ENCODE peak calls at places on chromosomes 5 and 9, in seven cellular contexts. Z, E, V, T, D, B and C are unnamed samples. For H3K4me1, the result is how much of the 10 kb centered on the place peaks cover.

GRCh38 chr5:113050606-113051391 is 74.2 kb downstream of the DCP2 start:
- DNase-seq in Z (no peak), E (peak), V (no peak), T (no peak), D (no peak), B (no peak), C (no peak)

GRCh38 chr5:60649288-60649917 is 50.6 kb downstream of the DEPDC1B start:
- DNase-seq in Z (peak), E (no peak), V (no peak), T (no peak), D (peak), B (no peak), C (no peak)

GRCh38 chr5:31361234-31361633 is 167.7 kb downstream of the CDH6 start:
- DNase-seq in Z (peak), E (no peak), V (no peak), T (peak), D (no peak), B (no peak), C (no peak)

GRCh38 chr5:14041528-14042184 is 97.2 kb upstream of the DNAH5 start:
- DNase-seq in Z (no peak), E (no peak), V (no peak), T (no peak), D (no peak), B (no peak), C (no peak)

GRCh38 chr9:104903609-104904008 is 24.3 kb downstream of the ABCA1 start:
- DNase-seq in Z (no peak), E (no peak), V (no peak), T (no peak), D (no peak), B (no peak), C (no peak)

GRCh38 chr5:73118331-73119011 is 1.9 kb upstream of the TMEM171 start:
- DNase-seq in Z (peak), E (no peak), V (no peak), T (no peak), D (no peak), B (no peak), C (peak)

GRCh38 chr5:140298183-140298601 is 4.7 kb downstream of the PFDN1 start:
- DNase-seq in Z (no peak), E (no peak), V (no peak), T (no peak), D (no peak), B (no peak), C (no peak)

GRCh38 chr5:6711409-6712135 is 1.7 kb upstream of the TENT4A start:
- DNase-seq in Z (no peak), E (no peak), V (no peak), T (no peak), D (no peak), B (no peak), C (no peak)

GRCh38 chr5:143456952-143457547 is 53.6 kb upstream of the NR3C1 start:
- DNase-seq in Z (no peak), E (peak), V (no peak), T (no peak), D (no peak), B (no peak), C (no peak)

GRCh38 chr5:27702339-27702820 is 664.0 kb upstream of the CDH9 start:
- DNase-seq in Z (no peak), E (no peak), V (no peak), T (no peak), D (no peak), B (no peak), C (no peak)

GRCh38 chr5:141121563-141121962 is at the start of gene PCDHB4:
- DNase-seq in Z (peak), E (peak), V (no peak), T (no peak), D (no peak), B (no peak), C (no peak)

GRCh38 chr9:136944094-136944518 is 432 bp downstream of the FBXW5 start:
- DNase-seq in Z (peak), E (no peak), V (no peak), T (peak), D (no peak), B (no peak), C (no peak)

GRCh38 chr9:120924698-120925534 is 1.7 kb downstream of the TRAF1 start:
- DNase-seq in Z (no peak), E (no peak), V (no peak), T (peak), D (no peak), B (no peak), C (no peak)

GRCh38 chr5:35908814-35909213 is 29.6 kb downstream of the CAPSL start:
- DNase-seq in Z (peak), E (no peak), V (no peak), T (no peak), D (no peak), B (no peak), C (no peak)

GRCh38 chr9:35748239-35748857 is 680 bp downstream of the GBA2 start:
- DNase-seq in Z (no peak), E (no peak), V (no peak), T (no peak), D (no peak), B (no peak), C (no peak)

GRCh38 chr9:91033802-91034201 is 232.2 kb downstream of the SYK start:
- DNase-seq in Z (no peak), E (no peak), V (no peak), T (no peak), D (no peak), B (peak), C (peak)

GRCh38 chr9:136122425-136123383 is 4.0 kb upstream of the TMEM250 start:
- DNase-seq in Z (peak), E (peak), V (no peak), T (peak), D (no peak), B (peak), C (peak)

GRCh38 chr9:14315754-14316573 is 2.0 kb upstream of the NFIB start:
- DNase-seq in Z (peak), E (no peak), V (no peak), T (no peak), D (no peak), B (peak), C (peak)

GRCh38 chr9:134544388-134545212 is 97.0 kb upstream of the COL5A1 start:
- DNase-seq in Z (no peak), E (peak), V (peak), T (peak), D (no peak), B (no peak), C (no peak)

GRCh38 chr5:115511632-115512031 is 32.9 kb downstream of the FEM1C start:
- DNase-seq in Z (no peak), E (no peak), V (no peak), T (no peak), D (no peak), B (no peak), C (no peak)

GRCh38 chr9:111975709-111976108 is 79.1 kb downstream of the UGCG start:
- DNase-seq in Z (no peak), E (no peak), V (peak), T (no peak), D (peak), B (no peak), C (peak)

GRCh38 chr5:159825551-159826051 is 90.7 kb upstream of the ADRA1B start:
- DNase-seq in Z (no peak), E (no peak), V (no peak), T (no peak), D (peak), B (no peak), C (peak)

GRCh38 chr5:111513175-111513520 is 813 bp upstream of the STARD4 start:
- DNase-seq in Z (peak), E (no peak), V (no peak), T (no peak), D (no peak), B (no peak), C (no peak)

GRCh38 chr5:54722846-54723433 is 205.4 kb downstream of the SNX18 start:
- DNase-seq in Z (no peak), E (no peak), V (no peak), T (no peak), D (no peak), B (no peak), C (no peak)

GRCh38 chr5:136087961-136088871 is 44.4 kb upstream of the SMAD5 start:
- DNase-seq in Z (no peak), E (no peak), V (no peak), T (peak), D (no peak), B (peak), C (peak)

GRCh38 chr9:38284768-38285080 is 107.8 kb upstream of the ALDH1B1 start:
- DNase-seq in Z (peak), E (no peak), V (no peak), T (no peak), D (no peak), B (no peak), C (no peak)

GRCh38 chr9:134328341-134328840 is 2.1 kb downstream of the RXRA start:
- DNase-seq in Z (no peak), E (no peak), V (no peak), T (no peak), D (no peak), B (no peak), C (peak)

GRCh38 chr5:175343292-175343691 is 100.7 kb downstream of the DRD1 start:
- DNase-seq in Z (no peak), E (no peak), V (no peak), T (no peak), D (no peak), B (no peak), C (no peak)

GRCh38 chr5:175340180-175340579 is 103.8 kb downstream of the DRD1 start:
- DNase-seq in Z (no peak), E (no peak), V (no peak), T (no peak), D (no peak), B (no peak), C (no peak)

GRCh38 chr5:175347027-175347426 is 97.0 kb downstream of the DRD1 start:
- DNase-seq in Z (no peak), E (no peak), V (no peak), T (no peak), D (no peak), B (no peak), C (no peak)

GRCh38 chr5:175347931-175348330 is 96.1 kb downstream of the DRD1 start:
- DNase-seq in Z (no peak), E (no peak), V (no peak), T (no peak), D (no peak), B (no peak), C (no peak)

DNA sequence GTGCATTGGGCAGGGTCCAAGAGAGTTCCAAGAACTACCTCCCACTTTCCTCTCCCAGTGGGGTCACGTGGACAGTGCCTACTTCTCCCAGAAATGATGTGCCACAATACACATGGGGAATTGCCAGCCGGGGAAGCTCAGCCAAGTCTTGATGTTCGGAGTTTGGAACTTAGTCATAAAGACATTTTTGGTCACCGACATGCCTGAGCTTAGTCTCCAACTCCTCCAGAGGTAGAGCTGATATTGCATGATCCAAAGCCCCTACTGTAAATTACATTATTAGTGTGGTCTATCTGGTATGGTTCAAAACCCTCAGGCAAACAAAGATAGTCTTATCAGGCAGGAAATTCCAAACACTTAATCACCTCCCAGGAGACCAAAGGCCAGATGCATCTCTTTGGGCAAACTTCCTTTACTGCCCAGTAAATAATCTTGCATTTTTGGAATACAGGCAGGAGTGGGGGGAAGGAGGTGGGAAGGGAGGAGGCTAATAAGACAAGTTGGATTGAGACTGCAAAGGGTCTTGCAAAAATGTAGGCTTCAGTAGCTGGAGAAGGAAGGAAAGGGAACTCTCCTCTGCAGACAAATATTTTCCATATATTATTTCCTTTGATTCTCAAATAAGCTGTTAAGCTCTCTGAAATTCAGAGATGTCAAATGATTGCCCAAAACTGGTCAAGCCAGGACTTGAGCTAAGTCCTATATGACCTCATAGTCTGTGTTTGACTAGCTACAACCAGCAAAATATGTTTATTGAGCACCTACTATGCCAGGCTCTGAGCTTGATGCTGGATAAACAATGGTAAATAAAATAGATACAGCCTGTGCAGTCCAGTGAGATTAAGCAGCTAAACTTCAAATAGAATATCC is 99.4 kb downstream of the DRD1 start:
- DNase-seq in Z (no peak), E (no peak), V (no peak), T (no peak), D (no peak), B (no peak), C (no peak)
- TF ChIP-seq EP300 in Z (no peak), E (no peak), V (no peak), T (no peak), D (no peak), B (no peak), C (no peak)

GRCh38 chr5:53407373-53407772 is 73.1 kb upstream of the FST start:
- DNase-seq in Z (no peak), E (no peak), V (no peak), T (no peak), D (no peak), B (no peak), C (no peak)

GRCh38 chr5:53406630-53407316 is 73.7 kb upstream of the FST start:
- DNase-seq in Z (no peak), E (no peak), V (no peak), T (no peak), D (no peak), B (no peak), C (no peak)

GRCh38 chr5:53403291-53403690 is 77.1 kb upstream of the FST start:
- DNase-seq in Z (no peak), E (no peak), V (no peak), T (no peak), D (no peak), B (no peak), C (no peak)

GRCh38 chr5:53403758-53404157 is 76.7 kb upstream of the FST start:
- DNase-seq in Z (no peak), E (no peak), V (no peak), T (no peak), D (no peak), B (no peak), C (no peak)

GRCh38 chr5:53405396-53405795 is 75.0 kb upstream of the FST start:
- DNase-seq in Z (no peak), E (no peak), V (no peak), T (no peak), D (no peak), B (no peak), C (no peak)
- H3K4me1 ChIP-seq in Z (under half), E (under half), V (under half), T (under half), D (under half), B (under half), C (under half)

GRCh38 chr5:153489611-153490010 is 859 bp upstream of the GRIA1 start:
- DNase-seq in Z (no peak), E (no peak), V (no peak), T (no peak), D (no peak), B (no peak), C (no peak)

GRCh38 chr5:153491408-153491807 is 938 bp downstream of the GRIA1 start:
- DNase-seq in Z (no peak), E (no peak), V (no peak), T (no peak), D (no peak), B (no peak), C (no peak)

GRCh38 chr5:153490124-153491085 is at the start of gene GRIA1:
- DNase-seq in Z (peak), E (no peak), V (peak), T (no peak), D (no peak), B (no peak), C (no peak)
- TF ChIP-seq EP300 in Z (no peak), E (no peak), V (no peak), T (no peak), D (no peak), B (no peak), C (no peak)

DNA sequence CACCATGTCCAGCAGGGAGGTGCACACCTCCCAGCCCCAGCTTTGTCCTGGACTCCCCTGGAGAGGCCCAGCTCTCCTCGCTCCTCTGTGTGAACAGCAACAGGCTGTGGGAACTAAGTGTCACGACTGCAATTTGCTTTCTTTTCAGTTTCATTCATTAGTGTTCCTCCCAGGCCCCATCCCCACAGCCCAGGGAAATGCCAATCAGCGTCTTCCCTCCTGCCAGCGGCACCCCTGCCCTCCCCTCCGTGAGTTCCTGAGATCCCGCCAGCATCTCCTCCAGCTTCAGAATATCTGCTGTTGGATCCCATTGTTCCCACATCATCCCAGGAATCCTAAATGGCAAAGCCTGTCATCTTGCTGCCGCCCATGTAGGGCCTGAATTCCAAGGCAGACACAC is 13.1 kb upstream of the RPL26L1 start:
- DNase-seq in Z (no peak), E (no peak), V (no peak), T (no peak), D (no peak), B (no peak), C (no peak)
- H3K4me1 ChIP-seq in Z (under half), E (under half), V (under half), T (under half), D (under half), B (under half), C (under half)

GRCh38 chr5:132962429-132962928 is 955 bp downstream of the AFF4 start:
- DNase-seq in Z (peak), E (peak), V (no peak), T (no peak), D (no peak), B (no peak), C (peak)
- TF ChIP-seq EP300 in Z (no peak), E (peak), V (no peak), T (no peak), D (no peak), B (no peak), C (no peak)

GRCh38 chr5:67012241-67012640 is 184.4 kb downstream of the CD180 start:
- DNase-seq in Z (no peak), E (no peak), V (no peak), T (no peak), D (no peak), B (no peak), C (no peak)

GRCh38 chr5:67013719-67014118 is 182.9 kb downstream of the CD180 start:
- DNase-seq in Z (no peak), E (no peak), V (no peak), T (no peak), D (no peak), B (no peak), C (no peak)

GRCh38 chr5:67011422-67011821 is 185.2 kb downstream of the CD180 start:
- DNase-seq in Z (no peak), E (no peak), V (no peak), T (no peak), D (no peak), B (no peak), C (no peak)

GRCh38 chr5:67009028-67009427 is 187.6 kb downstream of the CD180 start:
- DNase-seq in Z (no peak), E (no peak), V (no peak), T (no peak), D (no peak), B (no peak), C (no peak)

DNA sequence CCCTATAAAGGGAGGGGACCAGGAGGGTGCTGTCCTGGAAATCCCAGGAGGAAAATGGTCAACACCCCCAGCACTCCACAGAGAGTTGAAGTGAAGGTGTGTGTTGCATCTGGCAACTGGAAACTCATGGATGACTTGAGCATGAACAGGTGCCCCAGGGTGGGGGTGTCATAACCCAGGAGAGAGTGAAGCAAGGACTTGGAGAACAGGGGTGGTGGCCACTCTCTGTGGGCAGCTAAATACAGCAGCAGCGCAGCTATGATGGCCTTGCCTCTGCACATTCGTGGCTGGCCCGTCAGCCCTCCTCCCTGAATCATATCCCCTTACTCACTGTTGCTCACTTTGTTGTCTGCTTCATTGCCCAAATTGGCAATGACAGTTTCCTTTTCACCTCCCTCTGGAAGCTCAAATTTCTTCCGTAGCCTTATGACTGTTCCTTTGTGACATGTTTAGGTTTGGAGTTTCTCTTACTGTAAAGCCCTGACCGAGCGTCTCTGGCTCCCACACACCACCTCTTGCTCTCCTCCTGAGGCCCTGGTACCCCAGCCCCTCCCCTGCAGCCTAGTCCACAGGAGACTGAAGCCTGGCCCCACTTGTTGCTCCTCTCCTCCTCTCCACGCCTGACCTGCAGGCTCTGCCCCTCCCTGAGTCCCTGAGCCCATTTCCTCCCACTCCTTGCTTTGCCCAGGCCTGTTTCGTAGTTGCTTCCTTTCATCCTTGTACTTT is 185.8 kb downstream of the CD180 start:
- DNase-seq in Z (no peak), E (no peak), V (no peak), T (peak), D (no peak), B (no peak), C (peak)
- H3K4me1 ChIP-seq in Z (under half), E (under half), V (under half), T (under half), D (under half), B (half or more), C (half or more)